ENCODE peak calls at places on chromosome 6, in four cellular contexts. One of them, this sample, is unnamed. For H3K4me1 and H3K9me3, the result is how much of the 10 kb centered on the place peaks cover.

GRCh38 chr6:134910596-134910935 is 39.3 kb downstream of the ALDH8A1 start:
- DNase-seq in right cardiac atrium: no peak
- DNase-seq in ovary: no peak
- DNase-seq in OCI-LY7: no peak
- DNase-seq in this sample: no peak

GRCh38 chr6:26044140-26045045 is 42.8 kb upstream of the HFE start:
- DNase-seq in right cardiac atrium: peak
- DNase-seq in ovary: peak
- DNase-seq in OCI-LY7: peak
- DNase-seq in this sample: peak

GRCh38 chr6:70686548-70687133 is 19.0 kb downstream of the SMAP1 start:
- DNase-seq in right cardiac atrium: no peak
- DNase-seq in ovary: no peak
- DNase-seq in OCI-LY7: peak
- DNase-seq in this sample: no peak

GRCh38 chr6:36029464-36029863 is 1.9 kb downstream of the MAPK14 start:
- DNase-seq in right cardiac atrium: no peak
- DNase-seq in ovary: no peak
- DNase-seq in OCI-LY7: no peak
- DNase-seq in this sample: no peak

GRCh38 chr6:45626087-45626891 is 248.6 kb upstream of the SUPT3H start:
- DNase-seq in right cardiac atrium: no peak
- DNase-seq in ovary: no peak
- DNase-seq in OCI-LY7: no peak
- DNase-seq in this sample: no peak

GRCh38 chr6:150813319-150813992 is 52.0 kb upstream of the MTHFD1L start:
- DNase-seq in right cardiac atrium: no peak
- DNase-seq in ovary: no peak
- DNase-seq in OCI-LY7: no peak
- DNase-seq in this sample: no peak

GRCh38 chr6:97630592-97630991 is 347.6 kb upstream of the MMS22L start:
- DNase-seq in right cardiac atrium: no peak
- DNase-seq in ovary: no peak
- DNase-seq in OCI-LY7: no peak
- DNase-seq in this sample: no peak

GRCh38 chr6:85372915-85373270 is 77.0 kb upstream of the NT5E start:
- DNase-seq in right cardiac atrium: no peak
- DNase-seq in ovary: no peak
- DNase-seq in OCI-LY7: no peak
- DNase-seq in this sample: no peak

GRCh38 chr6:31125586-31126363 is 5.5 kb upstream of the CDSN start:
- DNase-seq in right cardiac atrium: peak
- DNase-seq in ovary: no peak
- DNase-seq in OCI-LY7: no peak
- DNase-seq in this sample: peak

GRCh38 chr6:157469378-157469777 is 88.4 kb downstream of the ZDHHC14 start:
- DNase-seq in right cardiac atrium: no peak
- DNase-seq in ovary: no peak
- DNase-seq in OCI-LY7: no peak
- DNase-seq in this sample: no peak

GRCh38 chr6:55694148-55694547 is 115.2 kb upstream of the HMGCLL1 start:
- DNase-seq in right cardiac atrium: no peak
- DNase-seq in ovary: no peak
- DNase-seq in OCI-LY7: no peak
- DNase-seq in this sample: peak

GRCh38 chr6:117542493-117542892 is 59.8 kb downstream of the GOPC start:
- DNase-seq in right cardiac atrium: no peak
- DNase-seq in ovary: no peak
- DNase-seq in OCI-LY7: no peak
- DNase-seq in this sample: no peak
- H3K4me1 ChIP-seq in right cardiac atrium: under half
- H3K4me1 ChIP-seq in ovary: under half
- H3K4me1 ChIP-seq in OCI-LY7: under half
- H3K4me1 ChIP-seq in this sample: under half

GRCh38 chr6:168606722-168607121 is 165.7 kb downstream of the SMOC2 start:
- DNase-seq in right cardiac atrium: no peak
- DNase-seq in ovary: no peak
- DNase-seq in OCI-LY7: no peak
- DNase-seq in this sample: no peak

GRCh38 chr6:168609026-168609685 is 168.2 kb downstream of the SMOC2 start:
- DNase-seq in right cardiac atrium: no peak
- DNase-seq in ovary: no peak
- DNase-seq in OCI-LY7: no peak
- DNase-seq in this sample: no peak

GRCh38 chr6:168608113-168608400 is 167.1 kb downstream of the SMOC2 start:
- DNase-seq in right cardiac atrium: no peak
- DNase-seq in ovary: no peak
- DNase-seq in OCI-LY7: no peak
- DNase-seq in this sample: no peak

GRCh38 chr6:168605964-168606363 is 165.0 kb downstream of the SMOC2 start:
- DNase-seq in right cardiac atrium: no peak
- DNase-seq in ovary: no peak
- DNase-seq in OCI-LY7: no peak
- DNase-seq in this sample: no peak

DNA sequence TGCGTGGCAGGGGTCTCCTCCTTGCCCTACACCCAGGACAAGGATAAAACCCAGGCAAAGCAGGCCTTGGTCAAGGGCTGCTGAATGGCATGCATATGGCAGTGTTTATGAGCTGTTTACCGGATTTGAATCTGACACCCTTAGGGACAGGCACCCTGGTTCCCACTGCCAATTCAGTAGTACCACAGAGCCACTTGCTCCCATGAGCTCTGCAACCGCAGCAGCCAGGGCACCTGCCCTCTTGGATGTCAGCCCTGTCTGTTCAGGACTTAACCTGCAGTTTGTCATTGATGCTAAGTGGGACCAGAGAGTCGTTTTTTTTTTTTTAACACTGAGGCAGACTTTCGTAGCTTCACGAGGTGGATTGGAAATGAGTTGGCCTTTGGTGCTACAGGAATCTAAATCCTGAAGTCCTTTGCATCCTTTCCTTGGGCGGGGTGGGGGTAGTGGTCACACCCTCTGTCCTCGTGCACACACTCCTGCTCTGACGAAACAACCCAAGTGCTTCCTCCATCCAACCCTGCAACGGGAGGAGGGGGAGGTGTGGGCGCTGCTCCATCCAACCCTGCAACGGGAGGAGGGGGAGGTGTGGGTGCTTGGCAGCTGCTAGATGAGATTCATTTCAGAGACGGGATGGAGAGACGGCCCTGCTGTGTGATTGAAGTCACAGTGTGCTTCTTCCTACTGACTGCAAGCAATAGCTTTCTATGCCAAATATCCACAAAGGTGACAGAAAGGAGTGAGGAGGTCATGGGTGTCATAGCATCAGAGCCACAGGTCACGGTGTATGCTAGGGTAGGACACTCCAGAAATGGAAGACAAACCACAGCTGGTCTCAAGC is 166.5 kb downstream of the SMOC2 start:
- DNase-seq in right cardiac atrium: no peak
- DNase-seq in ovary: peak
- DNase-seq in OCI-LY7: no peak
- DNase-seq in this sample: no peak
- H3K9me3 ChIP-seq in right cardiac atrium: under half
- H3K9me3 ChIP-seq in ovary: under half
- H3K9me3 ChIP-seq in OCI-LY7: under half
- H3K9me3 ChIP-seq in this sample: under half

GRCh38 chr6:142378138-142378875 is 76.5 kb downstream of the ADGRG6 start:
- DNase-seq in right cardiac atrium: no peak
- DNase-seq in ovary: no peak
- DNase-seq in OCI-LY7: no peak
- DNase-seq in this sample: no peak
- H3K4me1 ChIP-seq in right cardiac atrium: under half
- H3K4me1 ChIP-seq in ovary: under half
- H3K4me1 ChIP-seq in OCI-LY7: under half
- H3K4me1 ChIP-seq in this sample: under half

DNA sequence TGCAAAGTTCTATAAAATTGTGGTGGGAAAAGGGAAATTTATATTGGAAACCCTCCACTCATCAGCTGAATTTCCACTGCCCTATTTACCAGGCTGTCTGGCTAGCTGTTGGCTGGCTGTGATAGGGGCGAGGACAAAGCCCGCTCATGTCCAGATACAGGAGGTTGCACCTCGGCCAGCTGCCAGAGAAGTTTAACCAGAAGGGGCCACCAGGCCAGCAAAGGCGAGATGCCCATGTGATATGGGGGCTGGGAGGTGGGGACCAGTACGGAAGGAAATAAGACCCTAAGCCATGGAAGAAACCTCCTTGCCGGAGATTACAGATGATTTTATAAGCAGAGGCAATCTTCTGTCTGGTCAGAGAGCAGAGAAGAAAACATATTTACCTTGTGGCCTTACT is 143.8 kb downstream of the FNDC1 start:
- DNase-seq in right cardiac atrium: no peak
- DNase-seq in ovary: no peak
- DNase-seq in OCI-LY7: no peak
- DNase-seq in this sample: no peak
- H3K9me3 ChIP-seq in right cardiac atrium: under half
- H3K9me3 ChIP-seq in ovary: under half
- H3K9me3 ChIP-seq in OCI-LY7: under half
- H3K9me3 ChIP-seq in this sample: under half

GRCh38 chr6:108166664-108167448 is 1.0 kb downstream of the NR2E1 start:
- DNase-seq in right cardiac atrium: no peak
- DNase-seq in ovary: no peak
- DNase-seq in OCI-LY7: no peak
- DNase-seq in this sample: no peak
- H3K4me1 ChIP-seq in right cardiac atrium: under half
- H3K4me1 ChIP-seq in ovary: under half
- H3K4me1 ChIP-seq in OCI-LY7: under half
- H3K4me1 ChIP-seq in this sample: half or more

GRCh38 chr6:169890049-169890448 is 138.6 kb downstream of the ERMARD start:
- DNase-seq in right cardiac atrium: no peak
- DNase-seq in ovary: no peak
- DNase-seq in OCI-LY7: no peak
- DNase-seq in this sample: no peak
- H3K9me3 ChIP-seq in right cardiac atrium: under half
- H3K9me3 ChIP-seq in ovary: under half
- H3K9me3 ChIP-seq in OCI-LY7: under half
- H3K9me3 ChIP-seq in this sample: under half

GRCh38 chr6:137868721-137869631 is 1.9 kb downstream of the TNFAIP3 start:
- DNase-seq in right cardiac atrium: no peak
- DNase-seq in ovary: no peak
- DNase-seq in OCI-LY7: peak
- DNase-seq in this sample: no peak

GRCh38 chr6:137866914-137867684 is at the start of gene TNFAIP3:
- DNase-seq in right cardiac atrium: peak
- DNase-seq in ovary: peak
- DNase-seq in OCI-LY7: peak
- DNase-seq in this sample: peak

GRCh38 chr6:137866200-137866913 is 702 bp upstream of the TNFAIP3 start:
- DNase-seq in right cardiac atrium: no peak
- DNase-seq in ovary: peak
- DNase-seq in OCI-LY7: no peak
- DNase-seq in this sample: no peak

GRCh38 chr6:137869781-137870180 is 2.7 kb downstream of the TNFAIP3 start:
- DNase-seq in right cardiac atrium: no peak
- DNase-seq in ovary: no peak
- DNase-seq in OCI-LY7: no peak
- DNase-seq in this sample: no peak

DNA sequence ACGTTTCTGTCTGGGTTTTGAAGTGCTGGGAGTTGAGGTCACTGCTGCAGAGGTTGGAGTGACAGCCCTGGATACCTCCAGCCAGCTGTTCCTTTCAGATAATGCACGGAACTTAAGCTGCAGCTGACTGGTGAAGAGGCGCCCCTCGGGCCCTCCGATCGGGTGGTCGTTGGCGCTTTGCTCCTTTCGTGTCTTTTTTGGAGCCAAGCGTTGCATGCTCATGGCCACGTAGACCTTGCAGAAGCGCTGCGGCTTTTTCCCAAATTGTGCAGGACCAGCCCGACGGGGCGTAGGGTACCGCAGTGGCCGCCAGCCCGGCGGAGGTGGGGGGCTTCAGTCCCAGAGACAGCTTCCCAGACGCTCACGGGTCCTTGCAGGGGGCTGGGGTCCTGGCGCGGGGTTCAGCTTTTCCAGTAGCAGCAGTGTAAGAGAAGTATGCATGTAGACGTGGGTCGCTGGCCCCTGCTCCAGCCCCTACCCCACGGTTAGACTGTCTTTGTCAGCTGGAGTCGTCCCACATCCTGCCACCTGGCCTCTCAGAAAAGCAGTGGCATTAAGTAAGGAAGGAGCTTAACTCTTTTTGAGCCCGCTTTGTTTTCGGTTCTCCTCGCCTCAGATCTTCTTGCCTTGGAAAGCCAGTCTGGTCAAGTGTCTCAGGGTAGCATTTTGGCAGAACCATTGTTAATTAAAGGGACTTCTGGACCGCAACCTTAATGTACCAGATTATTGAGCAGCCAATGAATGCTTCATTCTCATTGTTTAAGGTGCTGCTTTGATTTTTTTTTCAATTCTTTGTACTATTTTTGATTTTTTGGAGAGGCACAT is 838 bp downstream of the TNFAIP3 start:
- DNase-seq in right cardiac atrium: peak
- DNase-seq in ovary: peak
- DNase-seq in OCI-LY7: peak
- DNase-seq in this sample: peak
- H3K4me1 ChIP-seq in right cardiac atrium: under half
- H3K4me1 ChIP-seq in ovary: under half
- H3K4me1 ChIP-seq in OCI-LY7: half or more
- H3K4me1 ChIP-seq in this sample: half or more